ENCODE peak calls at places on chromosomes 7 and 10, in nine cellular contexts. D, H, P, V, L, U, Q, S and F are unnamed samples.

GRCh38 chr7:120858299-120858636 is 324 bp upstream of the TSPAN12 start:
- DNase-seq in D (no peak), H (peak; percentile 68), P (no peak), V (no peak), L (no peak), U (no peak), Q (no peak), S (no peak), F (no peak)

GRCh38 chr7:132709971-132710567 is 133.8 kb upstream of the PLXNA4 start:
- DNase-seq in D (no peak), H (peak; percentile 16), P (no peak), V (peak; percentile 72), L (no peak), U (peak; percentile 31), Q (no peak), S (no peak), F (no peak)

GRCh38 chr7:64934478-64934877 is 31.4 kb downstream of the ZNF273 start:
- DNase-seq in D (no peak), H (no peak), P (no peak), V (no peak), L (no peak), U (no peak), Q (no peak), S (no peak), F (no peak)

GRCh38 chr10:62115842-62116241 is 152.8 kb downstream of the RTKN2 start:
- DNase-seq in D (no peak), H (no peak), P (no peak), V (no peak), L (no peak), U (no peak), Q (no peak), S (no peak), F (no peak)

GRCh38 chr10:50294582-50294981 is 43.3 kb upstream of the ASAH2 start:
- DNase-seq in D (no peak), H (no peak), P (no peak), V (no peak), L (no peak), U (no peak), Q (no peak), S (no peak), F (no peak)

GRCh38 chr7:2723138-2723850 is 35.3 kb downstream of the AMZ1 start:
- DNase-seq in D (peak; percentile 16), H (no peak), P (no peak), V (peak; percentile 61), L (peak; percentile 30), U (no peak), Q (no peak), S (no peak), F (no peak)

GRCh38 chr10:132064082-132064755 is 1.5 kb upstream of the JAKMIP3 start:
- DNase-seq in D (no peak), H (no peak), P (no peak), V (no peak), L (no peak), U (no peak), Q (no peak), S (no peak), F (no peak)

GRCh38 chr7:2202361-2202761 is 30.4 kb downstream of the MAD1L1 start:
- DNase-seq in D (no peak), H (no peak), P (no peak), V (no peak), L (no peak), U (no peak), Q (no peak), S (no peak), F (no peak)

GRCh38 chr10:119643306-119644214 is 7.6 kb upstream of the BAG3 start:
- DNase-seq in D (no peak), H (no peak), P (no peak), V (no peak), L (no peak), U (no peak), Q (no peak), S (no peak), F (no peak)

GRCh38 chr7:72321081-72321480 is 91.1 kb downstream of the CALN1 start:
- DNase-seq in D (peak; percentile 63), H (no peak), P (no peak), V (no peak), L (no peak), U (peak; percentile 18), Q (no peak), S (no peak), F (no peak)

GRCh38 chr10:99869581-99869980 is 87.1 kb downstream of the ABCC2 start:
- DNase-seq in D (no peak), H (no peak), P (no peak), V (no peak), L (no peak), U (no peak), Q (no peak), S (no peak), F (no peak)

GRCh38 chr7:55172161-55172560 is 153.3 kb downstream of the EGFR start:
- DNase-seq in D (no peak), H (no peak), P (no peak), V (no peak), L (no peak), U (no peak), Q (no peak), S (no peak), F (no peak)

GRCh38 chr7:77439572-77439971 is 23.4 kb upstream of the GSAP start:
- DNase-seq in D (no peak), H (no peak), P (no peak), V (no peak), L (peak; percentile 76), U (no peak), Q (no peak), S (no peak), F (no peak)

GRCh38 chr7:76063525-76063924 is 15.6 kb downstream of the MDH2 start:
- DNase-seq in D (no peak), H (no peak), P (no peak), V (no peak), L (no peak), U (no peak), Q (no peak), S (no peak), F (no peak)

GRCh38 chr10:28948045-28948444 is 270.7 kb downstream of the BAMBI start:
- DNase-seq in D (no peak), H (no peak), P (no peak), V (no peak), L (no peak), U (no peak), Q (no peak), S (no peak), F (no peak)

GRCh38 chr10:121157998-121158397 is 306.8 kb downstream of the WDR11 start:
- DNase-seq in D (no peak), H (peak; percentile 52), P (no peak), V (peak; percentile 7), L (peak; percentile 64), U (peak; percentile 4), Q (no peak), S (no peak), F (peak; percentile 9)

GRCh38 chr10:121668336-121669009 is 70.2 kb upstream of the FGFR2 start:
- DNase-seq in D (peak; percentile 24), H (peak; percentile 13), P (no peak), V (no peak), L (peak; percentile 58), U (no peak), Q (no peak), S (no peak), F (no peak)

GRCh38 chr10:17101257-17101909 is 28.2 kb downstream of the CUBN start:
- DNase-seq in D (no peak), H (peak; percentile 45), P (no peak), V (no peak), L (no peak), U (no peak), Q (no peak), S (no peak), F (no peak)

GRCh38 chr10:50260791-50261281 is 9.5 kb upstream of the ASAH2 start:
- DNase-seq in D (no peak), H (peak; percentile 4), P (no peak), V (peak; percentile 34), L (no peak), U (peak; percentile 85), Q (no peak), S (peak; percentile 36), F (no peak)

GRCh38 chr7:54729096-54729495 is 29.9 kb downstream of the SEC61G start:
- DNase-seq in D (no peak), H (no peak), P (no peak), V (no peak), L (no peak), U (no peak), Q (no peak), S (no peak), F (no peak)

GRCh38 chr7:30159698-30160143 is 24.9 kb downstream of the MTURN start:
- DNase-seq in D (no peak), H (peak; percentile 70), P (no peak), V (peak; percentile 37), L (peak; percentile 80), U (peak; percentile 24), Q (no peak), S (no peak), F (no peak)

GRCh38 chr7:140041626-140042385 is 20.9 kb downstream of the PARP12 start:
- DNase-seq in D (no peak), H (no peak), P (no peak), V (no peak), L (no peak), U (no peak), Q (no peak), S (no peak), F (no peak)

GRCh38 chr7:46534593-46535271 is 613.7 kb upstream of the IGFBP3 start:
- DNase-seq in D (no peak), H (peak; percentile 47), P (no peak), V (no peak), L (no peak), U (no peak), Q (no peak), S (no peak), F (no peak)

GRCh38 chr7:18174996-18175395 is 147.3 kb upstream of the PRPS1L1 start:
- DNase-seq in D (no peak), H (no peak), P (no peak), V (no peak), L (no peak), U (peak; percentile 61), Q (no peak), S (peak; percentile 19), F (peak; percentile 53)

GRCh38 chr7:4800926-4801838 is 25.8 kb downstream of the AP5Z1 start:
- DNase-seq in D (no peak), H (no peak), P (no peak), V (no peak), L (peak; percentile 44), U (no peak), Q (no peak), S (no peak), F (no peak)

GRCh38 chr7:949021-949934 is 5.2 kb downstream of the ADAP1 start:
- DNase-seq in D (no peak), H (no peak), P (no peak), V (no peak), L (peak; percentile 47), U (no peak), Q (no peak), S (no peak), F (no peak)

GRCh38 chr7:42478717-42479116 is 241.7 kb upstream of the GLI3 start:
- DNase-seq in D (no peak), H (no peak), P (no peak), V (no peak), L (no peak), U (no peak), Q (no peak), S (no peak), F (no peak)

GRCh38 chr7:92837214-92837749 is 909 bp upstream of the CDK6 start:
- DNase-seq in D (no peak), H (no peak), P (no peak), V (peak; percentile 55), L (no peak), U (no peak), Q (no peak), S (no peak), F (no peak)

GRCh38 chr7:2032030-2032875 is 200.5 kb downstream of the MAD1L1 start:
- DNase-seq in D (no peak), H (peak; percentile 55), P (no peak), V (no peak), L (peak; percentile 34), U (no peak), Q (no peak), S (no peak), F (no peak)

GRCh38 chr7:105682331-105683070 is 101.2 kb upstream of the EFCAB10 start:
- DNase-seq in D (no peak), H (no peak), P (no peak), V (no peak), L (no peak), U (no peak), Q (no peak), S (no peak), F (no peak)

GRCh38 chr10:48454302-48455054 is 148.0 kb downstream of the MAPK8 start:
- DNase-seq in D (no peak), H (no peak), P (no peak), V (no peak), L (no peak), U (no peak), Q (no peak), S (no peak), F (no peak)